ENCODE peak calls at places on chromosomes 12 and 14, in six cellular contexts. J is pancreas, W is neuronal stem cell, K is Peyer's patch, I is stomach, X is RWPE1. H is an unnamed sample.

GRCh38 chr12:67710582-67710981 is 62.0 kb downstream of the DYRK2 start:
- DNase-seq in J (peak), I (peak), W (no peak), K (no peak), X (no peak), H (no peak)

GRCh38 chr14:23121401-23121800 is 2.3 kb upstream of the CEBPE start:
- DNase-seq in K (peak), W (no peak), J (no peak), I (peak), X (no peak), H (no peak)

GRCh38 chr12:58750484-58750883 is 169.8 kb downstream of the LRIG3 start:
- DNase-seq in J (no peak), W (no peak), X (peak), I (no peak), K (no peak), H (peak)

GRCh38 chr12:104630230-104630670 is 173.5 kb downstream of the CHST11 start:
- DNase-seq in I (no peak), J (no peak), K (no peak), X (no peak), W (no peak), H (no peak)

GRCh38 chr12:30046376-30046775 is 262.6 kb upstream of the TMTC1 start:
- DNase-seq in J (no peak), W (no peak), K (no peak), I (no peak), X (no peak), H (no peak)

GRCh38 chr14:81669308-81669707 is 135.7 kb upstream of the SEL1L start:
- DNase-seq in I (no peak), K (no peak), W (no peak), J (no peak), X (no peak), H (no peak)

GRCh38 chr12:111569363-111570089 is 29.6 kb downstream of the ATXN2 start:
- DNase-seq in X (no peak), J (no peak), K (no peak), W (no peak), I (no peak), H (no peak)

GRCh38 chr12:98188649-98189048 is 326.7 kb upstream of the TMPO start:
- DNase-seq in X (no peak), W (no peak), K (no peak), J (no peak), I (no peak), H (no peak)

GRCh38 chr14:91154851-91155625 is 41.2 kb downstream of the DGLUCY start:
- DNase-seq in I (peak), X (peak), J (peak), K (peak), W (no peak), H (peak)

GRCh38 chr14:90700928-90701776 is 115.1 kb downstream of the TTC7B start:
- DNase-seq in K (no peak), X (no peak), J (no peak), I (no peak), W (no peak), H (no peak)

GRCh38 chr12:14723763-14724162 is 27.4 kb upstream of the GUCY2C start:
- DNase-seq in X (no peak), I (peak), K (peak), J (peak), W (peak), H (peak)

GRCh38 chr14:60970146-60970545 is 10.7 kb downstream of the TRMT5 start:
- DNase-seq in W (no peak), J (no peak), X (no peak), K (no peak), I (no peak), H (no peak)

GRCh38 chr12:52190860-52191729 is 719 bp downstream of the KRT80 start:
- DNase-seq in W (no peak), J (peak), K (no peak), I (no peak), X (no peak), H (no peak)

GRCh38 chr12:107558816-107559382 is 126.7 kb upstream of the PWP1 start:
- DNase-seq in W (no peak), J (no peak), I (no peak), X (no peak), K (no peak), H (no peak)

GRCh38 chr14:22268875-22269274 is 320.1 kb downstream of the DAD1 start:
- DNase-seq in I (no peak), J (no peak), X (peak), W (no peak), K (no peak), H (no peak)

GRCh38 chr12:85835417-85835809 is 796 bp downstream of the RASSF9 start:
- DNase-seq in I (no peak), K (no peak), J (no peak), W (no peak), X (no peak), H (no peak)

GRCh38 chr14:59268858-59269257 is 80.4 kb downstream of the DAAM1 start:
- DNase-seq in I (no peak), W (no peak), K (no peak), X (no peak), J (no peak), H (no peak)

GRCh38 chr12:45049912-45050318 is 984 bp downstream of the DBX2 start:
- DNase-seq in K (no peak), X (no peak), W (peak), I (no peak), J (no peak), H (no peak)

GRCh38 chr12:86600664-86601231 is 344.6 kb upstream of the MGAT4C start:
- DNase-seq in K (no peak), J (no peak), X (no peak), W (no peak), I (no peak), H (no peak)

GRCh38 chr14:55353686-55354467 is 57.8 kb downstream of the ATG14 start:
- DNase-seq in X (peak), K (no peak), W (no peak), I (no peak), J (no peak), H (no peak)

GRCh38 chr14:102774391-102775153 is 2.7 kb upstream of the TRAF3 start:
- DNase-seq in W (no peak), X (peak), K (peak), J (peak), I (peak), H (no peak)

GRCh38 chr12:104055686-104056388 is 5.8 kb upstream of the GLT8D2 start:
- DNase-seq in W (no peak), X (no peak), J (peak), I (peak), K (no peak), H (no peak)

GRCh38 chr12:116153983-116154382 is 123.5 kb downstream of the MED13L start:
- DNase-seq in W (peak), X (no peak), J (no peak), I (no peak), K (no peak), H (no peak)

GRCh38 chr12:33605776-33606175 is 166.2 kb upstream of the SYT10 start:
- DNase-seq in J (no peak), I (no peak), W (no peak), K (no peak), X (peak), H (no peak)

DNA sequence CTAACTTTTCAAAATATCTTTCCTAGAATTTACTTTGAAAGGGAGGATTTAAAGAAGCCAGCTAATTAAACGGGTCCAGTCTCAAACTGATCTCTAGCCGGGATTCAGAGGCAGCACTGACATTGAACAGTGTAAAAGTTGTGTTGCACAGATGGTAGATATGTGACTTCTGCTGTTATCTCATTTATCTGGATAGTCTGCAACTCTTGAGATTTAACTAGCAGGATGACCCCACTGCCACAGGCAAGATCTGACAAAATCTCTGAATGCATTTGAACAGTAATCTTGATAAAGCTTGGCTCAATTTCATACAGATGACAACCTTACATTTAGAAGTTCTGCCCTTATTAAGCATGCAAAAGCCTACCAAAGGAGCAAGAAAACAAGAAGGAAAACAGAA is 138.0 kb upstream of the CPNE8 start:
- DNase-seq in W (no peak), J (no peak), X (no peak), I (no peak), K (no peak), H (no peak)
- H3K27ac ChIP-seq in W (peak), J (no peak), X (no peak), I (no peak), K (no peak), H (no peak)

GRCh38 chr12:75503866-75504265 is 7.5 kb downstream of the KRR1 start:
- DNase-seq in X (no peak), I (no peak), K (no peak), W (no peak), J (no peak), H (no peak)
- H3K27ac ChIP-seq in X (no peak), I (no peak), K (no peak), W (no peak), J (no peak), H (no peak)

DNA sequence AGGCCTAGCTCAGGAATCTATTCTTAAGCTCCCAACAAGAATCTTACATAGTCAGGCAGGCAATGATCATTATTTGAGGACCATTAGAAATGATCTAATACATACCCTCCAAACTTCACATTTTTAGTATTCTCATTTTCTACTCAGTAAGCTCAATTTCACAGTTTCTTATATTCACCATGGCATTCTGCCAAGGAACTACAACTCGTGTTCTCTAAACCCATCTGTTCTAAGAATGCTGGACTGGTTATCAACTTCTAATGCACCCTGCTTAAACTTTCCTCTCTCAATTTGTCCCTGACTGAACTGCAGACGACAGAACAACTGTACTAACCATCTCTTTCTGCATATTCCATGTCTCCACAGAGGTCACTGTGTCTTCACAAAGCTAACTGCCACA is 58.7 kb downstream of the GXYLT1 start:
- DNase-seq in I (no peak), J (no peak), X (no peak), W (no peak), K (no peak), H (peak)
- H3K27ac ChIP-seq in I (no peak), J (no peak), X (no peak), W (no peak), K (no peak), H (no peak)

DNA sequence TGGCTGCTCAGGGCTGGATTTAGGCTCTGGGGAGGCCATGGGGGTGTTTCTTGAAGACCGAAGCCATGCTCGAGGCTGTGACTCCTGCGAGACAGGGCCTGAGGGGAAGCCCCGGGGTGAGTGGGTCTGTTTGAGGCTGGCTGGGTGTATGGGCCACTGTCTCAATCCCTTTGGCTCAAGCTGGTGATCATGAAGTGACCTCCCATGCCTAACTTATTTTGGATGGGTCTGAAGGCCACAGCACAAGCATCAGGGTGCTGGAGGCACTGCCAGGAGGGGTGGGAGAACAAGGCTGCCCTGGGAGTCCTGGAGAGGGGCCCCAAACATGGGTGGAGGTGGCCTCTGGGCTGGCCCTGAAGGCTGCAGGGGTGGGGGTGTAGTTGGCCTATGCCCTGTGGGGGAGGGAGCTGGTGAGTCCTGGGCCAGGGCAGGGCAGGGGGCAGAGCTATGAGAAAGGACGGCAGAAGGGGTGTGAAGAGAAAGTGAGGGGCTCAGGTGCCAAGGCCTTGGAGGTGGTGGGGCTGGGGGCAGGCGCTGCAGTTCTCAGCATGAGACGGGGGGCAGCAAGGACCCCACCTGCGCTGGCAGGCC is 100.9 kb downstream of the KIF26A start:
- DNase-seq in W (no peak), J (no peak), I (peak), X (no peak), K (no peak), H (no peak)
- H3K27ac ChIP-seq in W (no peak), J (no peak), I (no peak), X (no peak), K (no peak), H (no peak)

DNA sequence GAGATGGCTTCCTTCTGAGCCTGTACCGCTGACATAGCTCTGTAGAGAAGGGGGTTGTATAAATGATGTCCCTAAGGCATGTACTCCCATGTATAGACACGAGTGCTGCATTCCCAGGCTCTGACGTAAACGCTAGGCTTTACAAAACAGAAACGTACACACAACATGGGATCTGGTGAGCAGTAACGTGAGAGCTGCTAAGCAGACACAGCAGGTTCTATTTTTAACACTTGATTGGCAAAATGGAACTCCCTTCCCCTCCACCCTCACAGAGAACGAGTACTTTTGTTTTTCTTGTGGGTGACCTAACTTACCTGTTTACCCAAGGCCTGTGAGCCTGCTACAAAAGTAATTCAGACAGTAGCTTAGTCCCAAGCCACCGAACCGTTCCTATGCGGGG is 36.0 kb downstream of the ACADS start:
- DNase-seq in W (no peak), X (peak), I (peak), J (no peak), K (no peak), H (no peak)
- H3K27ac ChIP-seq in W (no peak), X (no peak), I (peak), J (no peak), K (no peak), H (no peak)

GRCh38 chr14:104723651-104724406 is at the start of gene ADSS1:
- DNase-seq in W (peak), J (peak), X (peak), K (peak), I (peak), H (no peak)
- H3K27ac ChIP-seq in W (no peak), J (no peak), X (peak), K (peak), I (peak), H (no peak)